ENCODE peak calls at places on chromosome 1, in five cellular contexts. H is A549, J is heart left ventricle, K is H1, Y is dorsolateral prefrontal cortex. Z is an unnamed sample.

GRCh38 chr1:87197156-87197555 is 131.5 kb upstream of the LMO4 start:
- DNase-seq in J (no peak), Y (no peak), K (no peak), H (no peak), Z (no peak)

GRCh38 chr1:116971481-116971880 is 30.1 kb upstream of the CD101 start:
- DNase-seq in Y (no peak), K (no peak), J (no peak), H (no peak), Z (no peak)

GRCh38 chr1:202998836-202999750 is 8.1 kb upstream of the TMEM183A start:
- DNase-seq in Y (no peak), K (no peak), J (no peak), H (peak), Z (peak)

GRCh38 chr1:180211156-180211859 is 18.8 kb upstream of the LHX4 start:
- DNase-seq in Y (no peak), K (no peak), J (no peak), H (no peak), Z (no peak)

GRCh38 chr1:220818421-220819173 is 31.9 kb downstream of the MTARC1 start:
- DNase-seq in K (peak), J (no peak), H (peak), Y (no peak), Z (no peak)

GRCh38 chr1:90208949-90209348 is 214.0 kb downstream of the ZNF326 start:
- DNase-seq in K (no peak), J (no peak), H (no peak), Y (no peak), Z (no peak)

GRCh38 chr1:24415910-24416665 is 486 bp downstream of the NIPAL3 start:
- DNase-seq in J (no peak), K (no peak), H (no peak), Y (no peak), Z (no peak)

GRCh38 chr1:53413175-53414001 is 45.8 kb upstream of the DMRTB1 start:
- DNase-seq in H (peak), K (no peak), Y (peak), J (no peak), Z (peak)

GRCh38 chr1:39434797-39435395 is 56.5 kb upstream of the BMP8A start:
- DNase-seq in Y (no peak), H (peak), K (no peak), J (no peak), Z (no peak)

GRCh38 chr1:177228721-177229088 is 57.9 kb downstream of the BRINP2 start:
- DNase-seq in J (no peak), K (no peak), Y (no peak), H (peak), Z (no peak)
- TF ChIP-seq CTCF in J (no peak), K (no peak), Y (no peak), H (no peak), Z (no peak)

GRCh38 chr1:64856564-64856963 is 109.8 kb downstream of the JAK1 start:
- DNase-seq in H (no peak), K (no peak), J (no peak), Y (no peak), Z (no peak)

GRCh38 chr1:64865105-64865757 is 101.1 kb downstream of the JAK1 start:
- DNase-seq in Y (no peak), J (no peak), K (no peak), H (no peak), Z (no peak)

GRCh38 chr1:64857347-64857746 is 109.0 kb downstream of the JAK1 start:
- DNase-seq in Y (no peak), H (no peak), J (no peak), K (no peak), Z (no peak)

GRCh38 chr1:64864018-64864945 is 102.1 kb downstream of the JAK1 start:
- DNase-seq in H (peak), Y (no peak), J (peak), K (no peak), Z (peak)

GRCh38 chr1:64861611-64862010 is 104.7 kb downstream of the JAK1 start:
- DNase-seq in K (peak), Y (no peak), J (no peak), H (peak), Z (peak)
- TF ChIP-seq CTCF in K (peak), Y (no peak), J (peak), H (no peak), Z (peak)

DNA sequence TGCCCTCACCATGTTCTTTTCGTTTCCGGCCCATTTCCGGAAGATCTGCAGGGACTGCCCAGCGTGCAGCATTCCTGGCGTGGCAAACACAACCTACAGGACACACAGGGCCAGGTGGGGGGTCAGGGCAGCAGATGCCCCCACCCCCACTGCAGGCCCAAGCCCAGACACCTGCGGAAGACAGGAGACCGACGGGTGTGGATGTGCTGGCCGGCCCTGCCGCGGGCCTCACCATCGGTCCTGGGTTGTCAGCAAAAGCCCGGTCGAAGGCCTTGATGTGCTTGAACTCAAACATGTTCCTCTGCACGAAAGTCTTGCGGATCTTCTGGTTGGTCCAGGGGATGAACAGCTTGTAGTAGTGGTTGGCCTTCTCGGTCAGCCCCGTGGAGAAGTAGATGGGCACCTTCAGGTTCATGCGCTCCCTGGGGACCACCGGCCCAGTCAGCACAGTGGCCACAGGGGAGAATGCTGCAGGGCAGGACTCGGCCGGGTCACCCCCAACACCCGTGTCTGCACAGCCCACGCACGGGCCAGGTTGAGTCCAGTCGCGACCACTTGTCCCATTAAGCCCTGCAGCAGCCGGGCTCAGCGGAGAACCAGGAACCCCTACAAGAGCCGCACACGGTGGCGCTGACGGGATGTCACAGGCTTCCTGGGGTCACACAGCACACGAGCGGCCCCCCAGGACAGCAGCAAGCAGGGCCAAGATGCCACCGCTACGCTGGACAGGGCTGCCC is 5.3 kb downstream of the PUSL1 start:
- DNase-seq in Y (no peak), K (no peak), J (no peak), H (no peak), Z (no peak)
- TF ChIP-seq CTCF in Y (no peak), K (no peak), J (no peak), H (no peak), Z (no peak)

GRCh38 chr1:59057801-59058200 is 239.1 kb upstream of the FGGY start:
- DNase-seq in K (no peak), Y (no peak), H (no peak), J (no peak), Z (no peak)

GRCh38 chr1:59058681-59059441 is 238.0 kb upstream of the FGGY start:
- DNase-seq in H (no peak), K (no peak), Y (no peak), J (no peak), Z (no peak)

GRCh38 chr1:59055908-59056719 is 240.8 kb upstream of the FGGY start:
- DNase-seq in K (no peak), Y (no peak), J (no peak), H (no peak), Z (no peak)

GRCh38 chr1:59054172-59054571 is 242.7 kb upstream of the FGGY start:
- DNase-seq in J (no peak), Y (no peak), H (no peak), K (no peak), Z (no peak)

DNA sequence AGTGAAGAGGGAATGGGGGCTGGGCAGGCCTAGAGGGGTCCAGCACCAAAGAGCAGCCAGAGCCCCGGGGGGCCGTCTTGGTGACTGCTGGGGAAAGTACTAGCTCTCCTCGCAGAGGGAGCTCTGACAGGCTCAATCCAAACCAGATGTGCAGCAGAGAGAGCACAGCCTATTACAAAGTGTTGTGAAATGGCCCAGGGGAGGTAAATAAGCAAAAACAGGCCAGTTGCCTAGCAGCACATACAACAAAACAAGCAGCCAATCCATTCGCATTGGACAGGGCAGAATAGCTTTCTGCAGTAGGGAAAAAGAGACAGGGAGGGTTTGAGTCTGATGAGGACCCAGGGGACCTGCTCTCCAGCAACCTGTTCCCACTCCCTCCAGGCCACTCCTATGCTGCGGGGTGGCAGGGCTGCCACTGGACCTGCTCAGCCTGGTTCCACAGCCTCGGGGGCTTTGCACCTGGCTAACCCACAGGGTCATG is 239.6 kb upstream of the FGGY start:
- DNase-seq in Y (no peak), K (no peak), H (peak), J (peak), Z (no peak)
- TF ChIP-seq CTCF in Y (no peak), K (no peak), H (no peak), J (no peak), Z (no peak)

GRCh38 chr1:234214129-234214910 is 158.9 kb upstream of the COA6 start:
- DNase-seq in H (no peak), Y (peak), K (no peak), J (peak), Z (no peak)
- TF ChIP-seq CTCF in H (no peak), Y (no peak), K (no peak), J (no peak), Z (no peak)

DNA sequence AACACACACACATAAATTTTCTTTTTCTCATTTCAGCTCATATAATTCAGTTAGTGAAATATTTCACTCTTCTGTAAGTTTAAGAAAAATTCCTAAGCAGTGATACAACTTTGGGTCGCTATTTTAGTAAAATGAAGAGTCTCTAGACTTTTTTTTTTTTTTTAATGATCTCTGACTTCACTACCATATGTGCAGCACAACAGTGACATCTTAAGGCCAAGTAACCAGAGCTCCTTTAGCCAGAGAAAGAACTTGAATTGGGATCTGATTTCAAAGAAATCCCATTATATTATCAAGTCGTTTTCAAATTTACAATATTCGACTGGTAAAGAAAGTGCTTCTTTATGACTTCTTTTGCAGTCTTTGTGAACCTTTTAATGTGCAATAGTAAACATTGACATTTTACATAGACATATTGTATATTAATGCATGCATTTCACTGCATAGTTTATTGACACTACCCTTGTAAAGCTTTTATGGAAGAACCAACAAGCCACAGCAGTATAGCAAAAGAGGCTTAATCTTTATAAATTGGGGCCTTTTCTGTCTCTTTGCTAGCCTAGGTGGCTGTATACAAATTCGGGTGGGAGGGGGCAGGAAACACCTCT is 62.2 kb downstream of the LRRC40 start:
- DNase-seq in K (no peak), H (no peak), J (no peak), Y (no peak), Z (no peak)
- TF ChIP-seq CTCF in K (no peak), H (no peak), J (peak), Y (no peak), Z (no peak)

DNA sequence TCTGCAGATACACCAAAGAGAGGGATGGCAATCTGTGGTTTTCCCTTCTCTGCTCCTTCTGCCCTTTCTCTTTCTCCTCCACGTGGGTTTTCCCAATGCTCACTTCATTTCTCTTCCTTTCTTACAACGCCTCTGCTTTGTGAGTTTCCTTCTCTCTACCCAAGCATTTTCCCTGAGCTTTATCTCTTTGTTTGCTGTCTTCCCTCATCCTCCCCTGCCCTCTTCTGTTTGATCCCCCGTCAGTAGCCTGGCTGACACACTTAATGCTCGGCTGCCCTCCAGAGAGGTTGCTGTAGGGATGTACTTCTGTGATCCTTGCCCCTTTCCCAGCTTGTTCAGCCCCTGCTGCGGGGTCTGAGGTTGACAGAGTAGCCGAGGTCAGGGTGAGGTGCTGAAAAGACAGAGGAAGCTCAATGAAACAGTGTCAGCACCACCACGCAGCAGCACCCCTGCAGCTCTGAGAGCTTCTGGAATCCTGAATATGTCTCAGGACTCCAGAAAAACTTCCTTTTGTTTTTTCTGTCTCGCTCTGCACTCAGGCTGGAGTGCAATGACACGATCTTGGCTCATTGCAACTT is 6.1 kb downstream of the EDARADD start:
- DNase-seq in J (no peak), Y (no peak), K (no peak), H (no peak), Z (no peak)
- TF ChIP-seq CTCF in J (no peak), Y (no peak), K (no peak), H (no peak), Z (no peak)

GRCh38 chr1:10430216-10431064 is at the start of gene CENPS:
- DNase-seq in J (peak), K (peak), Y (peak), H (peak), Z (peak)
- TF ChIP-seq CTCF in J (peak), K (peak), Y (peak), H (peak), Z (peak)